ENCODE peak calls at places on chromosomes 13 and 19, in eight cellular contexts. U is pancreas, F is astrocyte, Y is bronchial epithelial cell, N is fibroblast of pulmonary artery, W is choroid plexus epithelial cell, D is MM.1S, S is OCI-LY7. B is an unnamed sample.
A peak's percentile ranks its signal among the peaks of the same experiment; 100 is the strongest.

GRCh38 chr19:5949792-5950305 is 28.1 kb downstream of the RANBP3 start:
- DNase-seq in U (no peak), F (no peak), Y (peak; percentile 71), N (no peak), W (no peak), D (peak; percentile 92), S (peak; percentile 95), B (no peak)

GRCh38 chr19:19597809-19598306 is 20.6 kb downstream of the PBX4 start:
- DNase-seq in U (no peak), F (no peak), Y (no peak), N (no peak), W (peak; percentile 22), D (no peak), S (no peak), B (no peak)

GRCh38 chr13:31699650-31700049 is 39.7 kb upstream of the RXFP2 start:
- DNase-seq in U (no peak), F (no peak), Y (no peak), N (peak; percentile 39), W (peak; percentile 13), D (no peak), S (peak; percentile 1), B (no peak)

GRCh38 chr19:6442087-6442688 is 8.6 kb upstream of the SLC25A41 start:
- DNase-seq in U (no peak), F (no peak), Y (no peak), N (no peak), W (no peak), D (no peak), S (no peak), B (no peak)

GRCh38 chr19:30781519-30781918 is 409.3 kb downstream of the ZNF536 start:
- DNase-seq in U (no peak), F (no peak), Y (no peak), N (no peak), W (no peak), D (no peak), S (no peak), B (no peak)

GRCh38 chr13:28355822-28356371 is 139.0 kb downstream of the FLT1 start:
- DNase-seq in U (no peak), F (peak; percentile 40), Y (no peak), N (peak; percentile 91), W (peak; percentile 75), D (no peak), S (no peak), B (no peak)

GRCh38 chr19:43425567-43426392 is 11.1 kb downstream of the TEX101 start:
- DNase-seq in U (peak; percentile 62), F (no peak), Y (peak; percentile 52), N (peak; percentile 30), W (peak; percentile 46), D (peak; percentile 11), S (peak; percentile 7), B (no peak)

GRCh38 chr19:33472696-33473624 is 48.6 kb downstream of the PEPD start:
- DNase-seq in U (no peak), F (peak; percentile 99), Y (peak; percentile 35), N (peak; percentile 74), W (peak; percentile 88), D (no peak), S (no peak), B (peak; percentile 63)

GRCh38 chr13:65330287-65330686 is 1899.8 kb downstream of the PCDH9 start:
- DNase-seq in U (no peak), F (no peak), Y (no peak), N (no peak), W (no peak), D (no peak), S (no peak), B (no peak)

GRCh38 chr13:79667771-79668170 is 186.8 kb downstream of the NDFIP2 start:
- DNase-seq in U (no peak), F (no peak), Y (no peak), N (no peak), W (no peak), D (no peak), S (no peak), B (no peak)

GRCh38 chr19:54029930-54030490 is 33.7 kb downstream of the VSTM1 start:
- DNase-seq in U (peak; percentile 45), F (no peak), Y (peak; percentile 32), N (peak; percentile 82), W (peak; percentile 77), D (peak; percentile 21), S (peak; percentile 59), B (peak; percentile 27)

DNA sequence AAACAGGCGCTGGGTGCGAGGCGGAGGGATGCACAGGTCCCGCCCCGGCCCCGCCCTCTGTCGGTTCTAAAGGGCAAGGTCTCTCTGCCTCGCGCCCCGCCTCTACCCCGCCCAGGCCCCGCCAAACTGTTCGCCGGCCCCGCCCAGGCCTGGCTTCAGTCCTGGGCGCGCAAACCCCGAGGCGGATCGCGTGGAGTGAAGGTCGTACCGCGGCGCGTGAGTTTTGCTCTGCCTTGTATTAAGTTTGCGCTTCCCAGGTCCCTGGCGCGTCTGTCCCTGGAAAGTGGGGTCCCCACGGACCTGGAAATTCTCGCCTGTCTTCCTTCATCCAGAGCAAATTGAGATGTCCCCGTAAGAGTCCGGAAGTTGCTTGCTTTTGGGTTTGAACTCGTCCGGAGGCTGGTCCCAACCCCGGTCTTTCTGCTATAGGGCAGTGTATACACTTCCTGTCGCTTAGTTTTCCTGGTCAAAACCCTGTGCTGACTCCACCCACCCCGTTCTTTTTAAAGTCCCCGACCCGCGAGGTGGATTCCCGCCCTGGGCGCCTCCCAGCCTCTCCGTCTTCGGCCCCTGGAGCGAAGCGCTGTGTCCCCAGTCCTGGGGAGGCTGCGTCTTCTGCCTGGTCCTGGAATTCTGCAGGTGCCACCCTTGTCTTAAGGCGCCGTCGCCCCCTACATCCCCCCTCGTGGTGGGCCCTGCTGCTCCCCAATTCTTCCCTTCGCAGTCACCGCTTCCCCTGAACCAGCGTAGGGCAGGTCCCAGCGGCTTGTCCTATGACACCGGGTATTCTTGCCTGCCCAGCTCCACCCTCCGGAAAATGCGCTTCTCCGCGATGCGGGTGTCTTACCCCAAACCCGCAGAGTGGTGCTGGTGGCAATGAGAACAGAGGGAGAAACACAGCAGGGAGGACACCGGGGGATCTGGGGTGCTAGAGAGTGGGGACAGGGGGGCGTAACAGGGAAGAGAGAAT is 8.6 kb downstream of the ZNF808 start:
- DNase-seq in U (peak; percentile 66), F (peak; percentile 64), Y (peak; percentile 69), N (peak; percentile 71), W (peak; percentile 76), D (no peak), S (peak; percentile 92), B (peak; percentile 20)
- TF ChIP-seq CTCF in U (no peak), F (no peak), Y (no peak), N (no peak), W (peak; percentile 31), D (no peak), S (no peak), B (no peak)

GRCh38 chr13:45879666-45880065 is 28.1 kb upstream of the SIAH3 start:
- DNase-seq in U (no peak), F (no peak), Y (peak; percentile 33), N (no peak), W (peak; percentile 9), D (no peak), S (peak; percentile 1), B (no peak)
- TF ChIP-seq CTCF in U (peak; percentile 21), F (peak; percentile 19), Y (peak; percentile 55), N (peak; percentile 13), W (peak; percentile 35), D (no peak), S (peak; percentile 21), B (no peak)

GRCh38 chr13:111284579-111284978 is 35.9 kb upstream of the TEX29 start:
- DNase-seq in U (no peak), F (no peak), Y (no peak), N (no peak), W (no peak), D (no peak), S (no peak), B (no peak)

GRCh38 chr13:111287201-111287600 is 33.2 kb upstream of the TEX29 start:
- DNase-seq in U (no peak), F (no peak), Y (no peak), N (no peak), W (no peak), D (no peak), S (no peak), B (no peak)

GRCh38 chr13:111283991-111284390 is 36.5 kb upstream of the TEX29 start:
- DNase-seq in U (peak; percentile 46), F (no peak), Y (no peak), N (no peak), W (no peak), D (no peak), S (no peak), B (no peak)

GRCh38 chr13:111288276-111288675 is 32.2 kb upstream of the TEX29 start:
- DNase-seq in U (no peak), F (no peak), Y (no peak), N (no peak), W (no peak), D (no peak), S (no peak), B (no peak)

DNA sequence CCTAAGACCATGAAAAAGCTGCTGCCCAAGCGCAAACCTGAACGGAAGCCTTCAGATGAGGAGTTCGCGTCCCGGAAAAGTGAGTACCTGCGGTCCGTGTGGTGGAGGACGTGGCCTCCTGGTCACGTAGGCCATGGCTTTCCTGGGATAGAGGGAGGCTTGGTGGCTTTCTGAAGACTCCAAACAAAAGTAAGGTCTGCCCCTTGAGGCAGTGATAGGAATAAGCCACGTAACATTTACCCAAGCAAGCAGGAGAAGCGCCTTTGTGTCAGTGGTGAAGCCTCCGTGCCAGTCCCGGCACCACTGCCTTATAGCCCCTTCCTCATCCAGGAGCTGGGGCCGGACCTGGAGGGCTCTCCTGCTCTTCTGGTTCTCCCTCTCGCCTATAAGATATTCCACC is 34.3 kb upstream of the TEX29 start:
- DNase-seq in U (no peak), F (no peak), Y (no peak), N (no peak), W (no peak), D (no peak), S (no peak), B (no peak)
- TF ChIP-seq CTCF in U (no peak), F (no peak), Y (no peak), N (no peak), W (no peak), D (no peak), S (no peak), B (no peak)

GRCh38 chr13:109199280-109199679 is 569.9 kb downstream of the MYO16 start:
- DNase-seq in U (no peak), F (no peak), Y (no peak), N (no peak), W (no peak), D (no peak), S (no peak), B (no peak)

GRCh38 chr13:109198585-109198984 is 569.2 kb downstream of the MYO16 start:
- DNase-seq in U (no peak), F (peak; percentile 54), Y (peak; percentile 86), N (peak; percentile 10), W (peak; percentile 27), D (no peak), S (no peak), B (no peak)

GRCh38 chr13:109192306-109192705 is 562.9 kb downstream of the MYO16 start:
- DNase-seq in U (no peak), F (no peak), Y (no peak), N (no peak), W (no peak), D (no peak), S (no peak), B (no peak)

GRCh38 chr13:109200556-109200955 is 571.1 kb downstream of the MYO16 start:
- DNase-seq in U (no peak), F (no peak), Y (no peak), N (no peak), W (no peak), D (no peak), S (no peak), B (no peak)

DNA sequence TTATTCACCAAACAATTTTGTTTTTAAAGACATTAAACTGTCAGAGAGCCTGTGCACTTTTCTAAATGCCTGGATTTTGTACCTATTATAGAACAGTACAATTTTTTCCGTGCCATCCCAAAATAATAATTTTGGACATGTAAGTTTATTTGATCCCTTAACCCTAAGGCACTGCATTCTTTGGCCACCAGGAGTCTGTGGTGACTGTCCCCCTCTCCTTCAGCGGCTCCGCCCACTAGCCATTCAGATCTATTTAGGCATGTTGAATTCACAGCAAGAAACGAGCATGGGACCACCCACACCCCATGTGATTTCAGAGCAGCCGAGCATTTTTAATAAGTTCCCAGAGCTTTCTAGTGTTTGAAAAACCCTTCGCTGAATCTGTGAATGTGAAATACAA is 567.5 kb downstream of the MYO16 start:
- DNase-seq in U (no peak), F (no peak), Y (no peak), N (no peak), W (no peak), D (no peak), S (no peak), B (no peak)
- TF ChIP-seq CTCF in U (no peak), F (peak; percentile 12), Y (no peak), N (no peak), W (no peak), D (no peak), S (no peak), B (no peak)